ENCODE peak calls at places on chromosomes 3 and 15, in six cellular contexts. K, Q, I, X, G and W are unnamed samples.

GRCh38 chr3:155809181-155809580 is 3.1 kb upstream of the C3orf33 start:
- DNase-seq in K (peak; percentile 27), Q (no peak), I (no peak), X (no peak), G (no peak), W (no peak)

GRCh38 chr3:159765025-159765859 is 223.4 kb upstream of the IL12A start:
- DNase-seq in K (peak; percentile 98), Q (peak; percentile 72), I (peak; percentile 67), X (no peak), G (peak; percentile 56), W (peak; percentile 98)

GRCh38 chr3:194333212-194333980 is 17.7 kb downstream of the CPN2 start:
- DNase-seq in K (peak; percentile 80), Q (peak; percentile 90), I (peak; percentile 93), X (peak; percentile 78), G (peak; percentile 86), W (peak; percentile 68)

GRCh38 chr3:106130384-106131084 is 261.7 kb upstream of the CBLB start:
- DNase-seq in K (peak; percentile 87), Q (no peak), I (no peak), X (no peak), G (no peak), W (peak; percentile 66)

GRCh38 chr3:24850245-24850644 is 355.6 kb upstream of the THRB start:
- DNase-seq in K (no peak), Q (no peak), I (no peak), X (no peak), G (no peak), W (no peak)

GRCh38 chr3:129398803-129399144 is 29.7 kb downstream of the EFCAB12 start:
- DNase-seq in K (peak; percentile 29), Q (no peak), I (peak; percentile 31), X (no peak), G (no peak), W (no peak)

GRCh38 chr3:140159646-140160045 is 224.7 kb downstream of the CLSTN2 start:
- DNase-seq in K (no peak), Q (no peak), I (no peak), X (no peak), G (no peak), W (no peak)

GRCh38 chr3:152375546-152375945 is 106.8 kb downstream of the MBNL1 start:
- DNase-seq in K (peak; percentile 67), Q (no peak), I (no peak), X (no peak), G (no peak), W (no peak)

GRCh38 chr3:196537319-196537984 is 22.3 kb upstream of the SMCO1 start:
- DNase-seq in K (peak; percentile 13), Q (no peak), I (peak; percentile 58), X (peak; percentile 63), G (peak; percentile 60), W (no peak)

GRCh38 chr3:37210230-37210629 is 35.8 kb upstream of the LRRFIP2 start:
- DNase-seq in K (no peak), Q (no peak), I (no peak), X (no peak), G (no peak), W (peak; percentile 85)

GRCh38 chr3:95521396-95521795 is 1293.0 kb upstream of the EPHA6 start:
- DNase-seq in K (no peak), Q (no peak), I (no peak), X (no peak), G (no peak), W (no peak)

GRCh38 chr3:128794788-128795649 is 69.0 kb downstream of the RAB7A start:
- DNase-seq in K (peak; percentile 61), Q (peak; percentile 73), I (peak; percentile 71), X (peak; percentile 47), G (peak; percentile 60), W (peak; percentile 32)

GRCh38 chr15:69744421-69745162 is 292.0 kb downstream of the RPLP1 start:
- DNase-seq in K (no peak), Q (no peak), I (no peak), X (no peak), G (no peak), W (no peak)

GRCh38 chr15:69747193-69747592 is 294.6 kb downstream of the RPLP1 start:
- DNase-seq in K (no peak), Q (no peak), I (no peak), X (no peak), G (no peak), W (no peak)

GRCh38 chr15:69743091-69743490 is 290.5 kb downstream of the RPLP1 start:
- DNase-seq in K (no peak), Q (no peak), I (no peak), X (no peak), G (no peak), W (no peak)

GRCh38 chr15:69740684-69741083 is 288.1 kb downstream of the RPLP1 start:
- DNase-seq in K (no peak), Q (no peak), I (no peak), X (no peak), G (no peak), W (no peak)

GRCh38 chr15:69742361-69742760 is 289.7 kb downstream of the RPLP1 start:
- DNase-seq in K (no peak), Q (no peak), I (no peak), X (no peak), G (no peak), W (no peak)
- H3K27ac ChIP-seq in K (no peak overlapping the region), Q (no peak overlapping the region), I (no peak overlapping the region), X (no peak overlapping the region), G (no peak overlapping the region), W (no peak overlapping the region)

GRCh38 chr3:16486951-16487480 is 26.5 kb downstream of the RFTN1 start:
- DNase-seq in K (no peak), Q (no peak), I (no peak), X (no peak), G (no peak), W (no peak)
- H3K27ac ChIP-seq in K (no peak overlapping the region), Q (no peak overlapping the region), I (no peak overlapping the region), X (no peak overlapping the region), G (no peak overlapping the region), W (no peak overlapping the region)

DNA sequence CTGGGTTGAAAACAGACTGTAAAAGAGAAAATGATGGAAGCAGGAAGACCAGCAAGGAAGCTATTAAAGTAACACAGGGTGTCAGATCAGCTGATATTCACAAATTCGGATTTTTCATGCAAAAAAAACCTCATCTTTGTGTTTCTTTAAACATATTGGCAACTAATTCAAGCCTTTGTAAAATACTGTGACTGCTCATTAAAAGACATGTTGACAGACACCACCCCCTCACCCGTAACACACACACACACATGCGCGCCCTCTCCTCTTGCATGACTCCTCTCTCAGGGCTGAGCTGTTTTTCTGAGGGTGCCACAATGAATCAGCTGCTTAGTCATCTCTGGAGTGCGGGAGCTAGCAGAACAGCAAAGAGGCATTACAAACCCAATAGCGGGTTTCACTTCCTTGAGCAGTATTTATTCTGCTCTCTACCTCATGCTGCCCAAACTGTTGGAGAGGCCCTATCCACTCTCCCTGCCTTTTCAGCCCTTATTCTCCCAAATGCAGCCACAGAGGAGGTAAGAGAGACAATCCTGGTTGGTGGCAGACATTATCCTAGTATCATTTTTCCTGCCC is 35.8 kb upstream of the CCDC80 start:
- DNase-seq in K (peak; percentile 99), Q (peak; percentile 43), I (peak; percentile 42), X (peak; percentile 17), G (no peak), W (peak; percentile 96)
- H3K27ac ChIP-seq in K (peak overlapping the region; percentile 88), Q (no peak overlapping the region), I (no peak overlapping the region), X (no peak overlapping the region), G (no peak overlapping the region), W (peak overlapping the region; percentile 82)

DNA sequence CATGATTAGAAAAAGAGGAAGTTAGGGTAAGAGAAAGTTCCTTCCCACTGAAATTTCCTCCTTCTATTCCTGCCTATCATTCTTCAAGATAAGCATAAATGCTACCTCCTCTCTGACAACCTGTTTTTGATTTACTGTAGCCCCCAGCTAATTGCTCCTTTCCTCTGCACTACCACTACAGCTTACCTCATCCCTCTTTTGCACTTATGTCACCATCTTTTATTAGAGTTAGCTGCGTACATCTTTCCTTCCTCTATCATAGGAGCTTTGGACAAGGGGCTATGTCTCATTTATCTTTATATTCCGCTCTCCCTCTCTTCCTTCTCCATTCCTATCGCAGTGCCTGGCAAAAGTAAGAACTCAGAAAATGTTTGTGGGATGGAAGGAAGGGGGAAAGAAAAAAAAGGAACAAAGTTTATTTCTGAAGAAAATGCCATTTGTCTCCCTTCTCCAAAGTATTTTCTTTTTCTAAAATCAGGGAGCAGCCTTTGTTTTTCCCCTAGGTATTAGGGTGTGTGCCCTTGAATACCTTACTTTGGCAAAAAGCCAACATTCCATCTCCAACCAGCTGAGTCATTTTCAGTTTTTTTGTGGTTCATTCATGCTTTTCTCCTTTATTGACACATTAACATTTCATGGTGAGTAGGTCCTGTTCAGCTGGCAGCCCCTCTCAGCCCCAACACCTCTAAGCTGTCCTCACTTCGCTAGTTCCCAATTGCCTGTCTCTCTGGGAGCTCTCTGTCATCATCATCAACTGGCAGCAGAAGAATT is 87.6 kb upstream of the SOX2 start:
- DNase-seq in K (no peak), Q (no peak), I (no peak), X (no peak), G (no peak), W (peak; percentile 77)
- H3K27ac ChIP-seq in K (no peak overlapping the region), Q (no peak overlapping the region), I (no peak overlapping the region), X (no peak overlapping the region), G (no peak overlapping the region), W (peak overlapping the region; percentile 63)

GRCh38 chr3:171827836-171828458 is 15.2 kb upstream of the TMEM212 start:
- DNase-seq in K (no peak), Q (no peak), I (no peak), X (no peak), G (no peak), W (no peak)

GRCh38 chr3:171831936-171832335 is 11.2 kb upstream of the TMEM212 start:
- DNase-seq in K (peak; percentile 68), Q (no peak), I (no peak), X (no peak), G (no peak), W (no peak)

GRCh38 chr3:171828852-171829770 is 14.0 kb upstream of the TMEM212 start:
- DNase-seq in K (no peak), Q (no peak), I (no peak), X (no peak), G (no peak), W (no peak)

GRCh38 chr3:171827385-171827784 is 15.8 kb upstream of the TMEM212 start:
- DNase-seq in K (no peak), Q (no peak), I (no peak), X (no peak), G (no peak), W (no peak)

GRCh38 chr3:171829841-171830559 is 13.1 kb upstream of the TMEM212 start:
- DNase-seq in K (peak; percentile 85), Q (peak; percentile 87), I (peak; percentile 82), X (no peak), G (no peak), W (peak; percentile 72)
- H3K27ac ChIP-seq in K (no peak overlapping the region), Q (no peak overlapping the region), I (peak overlapping the region; percentile 5), X (no peak overlapping the region), G (no peak overlapping the region), W (peak overlapping the region; percentile 46)